ENCODE peak calls at places on chromosomes 4 and X, in four cellular contexts. N is GM12891; Z is NCI-H2029 treated with DMSO at 0.1 percent for 48 hours; X is activated CD4-positive, alpha-beta T cell treated with anti-CD3 and anti-CD28 coated beads, Interleukin-2, amount 50 U/mL, for 1 hour. F is an unnamed sample.

GRCh38 chrX:41518127-41518840 is 71.1 kb downstream of the NYX start:
- DNase-seq in N (no peak), Z (no peak), X (no peak), F (no peak)

GRCh38 chr4:182938213-182938645 is 21.0 kb upstream of the DCTD start:
- DNase-seq in N (peak), Z (peak), X (peak), F (peak)

GRCh38 chr4:154741877-154742851 is 1.6 kb upstream of the LRAT start:
- DNase-seq in N (peak), Z (no peak), X (no peak), F (no peak)

GRCh38 chrX:68463880-68464279 is 30.6 kb upstream of the OPHN1 start:
- DNase-seq in N (no peak), Z (no peak), X (no peak), F (no peak)

GRCh38 chr4:163382178-163382869 is 38.6 kb downstream of the NPY5R start:
- DNase-seq in N (no peak), Z (no peak), X (no peak), F (no peak)

GRCh38 chr4:109672173-109672572 is 31.1 kb downstream of the CASP6 start:
- DNase-seq in N (no peak), Z (no peak), X (no peak), F (peak)

GRCh38 chr4:118889313-118889694 is 650 bp downstream of the SYNPO2 start:
- DNase-seq in N (no peak), Z (no peak), X (no peak), F (peak)

GRCh38 chrX:2654436-2655340 is 36.4 kb upstream of the CD99 start:
- DNase-seq in N (no peak), Z (no peak), X (no peak), F (no peak)

GRCh38 chr4:7559316-7559715 is 124.6 kb upstream of the PSAPL1 start:
- DNase-seq in N (no peak), Z (no peak), X (no peak), F (no peak)

GRCh38 chrX:110941906-110942305 is 146.3 kb upstream of the CHRDL1 start:
- DNase-seq in N (no peak), Z (no peak), X (no peak), F (no peak)

GRCh38 chr4:142274137-142274536 is 572.0 kb downstream of the INPP4B start:
- DNase-seq in N (no peak), Z (no peak), X (no peak), F (peak)

GRCh38 chr4:84239278-84239845 is 259.7 kb downstream of the NKX6-1 start:
- DNase-seq in N (no peak), Z (no peak), X (no peak), F (no peak)

GRCh38 chrX:21384178-21384577 is 10.0 kb downstream of the CNKSR2 start:
- DNase-seq in N (no peak), Z (no peak), X (no peak), F (no peak)

GRCh38 chr4:7540654-7541413 is 106.1 kb upstream of the PSAPL1 start:
- DNase-seq in N (no peak), Z (no peak), X (no peak), F (no peak)

GRCh38 chr4:15234585-15235126 is 193.2 kb upstream of the C1QTNF7 start:
- DNase-seq in N (no peak), Z (no peak), X (no peak), F (peak)

GRCh38 chrX:120768681-120769080 is 107.0 kb downstream of the CT47B1 start:
- DNase-seq in N (no peak), Z (no peak), X (no peak), F (peak)

GRCh38 chr4:109998867-109999303 is 86.2 kb downstream of the EGF start:
- DNase-seq in N (peak), Z (peak), X (no peak), F (peak)

GRCh38 chr4:15920723-15921591 is 17.6 kb downstream of the FGFBP1 start:
- DNase-seq in N (no peak), Z (peak), X (no peak), F (peak)

GRCh38 chr4:78496021-78496643 is 55.4 kb upstream of the ANXA3 start:
- DNase-seq in N (no peak), Z (no peak), X (no peak), F (peak)

GRCh38 chr4:137122876-137123275 is 409.4 kb downstream of the PCDH18 start:
- DNase-seq in N (no peak), Z (no peak), X (no peak), F (no peak)

GRCh38 chrX:136147966-136148365 is 633 bp downstream of the FHL1 start:
- DNase-seq in N (no peak), Z (no peak), X (no peak), F (no peak)

GRCh38 chr4:73407227-73407673 is 3.2 kb downstream of the ALB start:
- DNase-seq in N (no peak), Z (no peak), X (no peak), F (no peak)

GRCh38 chr4:109251396-109251795 is 51.1 kb downstream of the COL25A1 start:
- DNase-seq in N (no peak), Z (no peak), X (no peak), F (no peak)

F was measured in choroid plexus epithelial cell.